ENCODE peak calls at places on chromosomes 5 and 9, in ten cellular contexts. One of them, this sample, is unnamed.

GRCh38 chr5:1786621-1787471 is 12.8 kb downstream of the MRPL36 start:
- DNase-seq in spleen: peak
- DNase-seq in ovary: no peak
- DNase-seq in A549: no peak
- DNase-seq in stomach: no peak
- DNase-seq in adrenal gland: no peak
- DNase-seq in tibial nerve: no peak
- DNase-seq in heart left ventricle: no peak
- DNase-seq in IMR-90: no peak
- DNase-seq in Peyer's patch: peak
- DNase-seq in this sample: no peak

GRCh38 chr5:572398-573019 is 39.6 kb upstream of the CEP72 start:
- DNase-seq in adrenal gland: no peak
- DNase-seq in heart left ventricle: no peak
- DNase-seq in tibial nerve: no peak
- DNase-seq in ovary: no peak
- DNase-seq in A549: no peak
- DNase-seq in IMR-90: no peak
- DNase-seq in Peyer's patch: peak
- DNase-seq in spleen: no peak
- DNase-seq in stomach: no peak
- DNase-seq in this sample: no peak

GRCh38 chr5:56525117-56525516 is 290.2 kb upstream of the MAP3K1 start:
- DNase-seq in tibial nerve: no peak
- DNase-seq in Peyer's patch: no peak
- DNase-seq in stomach: peak
- DNase-seq in spleen: no peak
- DNase-seq in heart left ventricle: no peak
- DNase-seq in adrenal gland: peak
- DNase-seq in ovary: no peak
- DNase-seq in IMR-90: peak
- DNase-seq in A549: peak
- DNase-seq in this sample: no peak

GRCh38 chr5:130222638-130223037 is 318.4 kb downstream of the CHSY3 start:
- DNase-seq in tibial nerve: no peak
- DNase-seq in Peyer's patch: no peak
- DNase-seq in A549: no peak
- DNase-seq in spleen: no peak
- DNase-seq in heart left ventricle: no peak
- DNase-seq in IMR-90: no peak
- DNase-seq in ovary: no peak
- DNase-seq in adrenal gland: no peak
- DNase-seq in stomach: no peak
- DNase-seq in this sample: no peak

GRCh38 chr9:19229725-19230355 is 653 bp upstream of the DENND4C start:
- DNase-seq in stomach: no peak
- DNase-seq in ovary: no peak
- DNase-seq in adrenal gland: peak
- DNase-seq in spleen: peak
- DNase-seq in tibial nerve: peak
- DNase-seq in heart left ventricle: peak
- DNase-seq in A549: peak
- DNase-seq in IMR-90: no peak
- DNase-seq in Peyer's patch: peak
- DNase-seq in this sample: peak

GRCh38 chr5:15734058-15734457 is 234.1 kb downstream of the FBXL7 start:
- DNase-seq in adrenal gland: peak
- DNase-seq in stomach: no peak
- DNase-seq in spleen: no peak
- DNase-seq in A549: no peak
- DNase-seq in ovary: no peak
- DNase-seq in Peyer's patch: no peak
- DNase-seq in heart left ventricle: no peak
- DNase-seq in IMR-90: no peak
- DNase-seq in tibial nerve: no peak
- DNase-seq in this sample: no peak

GRCh38 chr9:126809068-126809467 is 4.2 kb downstream of the ZBTB43 start:
- DNase-seq in Peyer's patch: no peak
- DNase-seq in IMR-90: peak
- DNase-seq in spleen: no peak
- DNase-seq in heart left ventricle: no peak
- DNase-seq in A549: no peak
- DNase-seq in adrenal gland: no peak
- DNase-seq in tibial nerve: no peak
- DNase-seq in ovary: no peak
- DNase-seq in stomach: no peak
- DNase-seq in this sample: no peak

GRCh38 chr5:72234265-72234700 is 85.8 kb downstream of the MRPS27 start:
- DNase-seq in Peyer's patch: no peak
- DNase-seq in heart left ventricle: no peak
- DNase-seq in A549: no peak
- DNase-seq in stomach: no peak
- DNase-seq in IMR-90: peak
- DNase-seq in tibial nerve: no peak
- DNase-seq in spleen: no peak
- DNase-seq in adrenal gland: no peak
- DNase-seq in ovary: no peak
- DNase-seq in this sample: no peak

GRCh38 chr9:15541862-15542261 is 11.0 kb upstream of the CCDC171 start:
- DNase-seq in IMR-90: peak
- DNase-seq in A549: no peak
- DNase-seq in spleen: no peak
- DNase-seq in tibial nerve: no peak
- DNase-seq in adrenal gland: no peak
- DNase-seq in heart left ventricle: no peak
- DNase-seq in Peyer's patch: no peak
- DNase-seq in stomach: no peak
- DNase-seq in ovary: no peak
- DNase-seq in this sample: no peak

GRCh38 chr9:134689320-134690181 is 47.9 kb downstream of the COL5A1 start:
- DNase-seq in ovary: peak
- DNase-seq in stomach: peak
- DNase-seq in spleen: peak
- DNase-seq in Peyer's patch: peak
- DNase-seq in heart left ventricle: peak
- DNase-seq in tibial nerve: peak
- DNase-seq in A549: peak
- DNase-seq in adrenal gland: peak
- DNase-seq in IMR-90: peak
- DNase-seq in this sample: peak

GRCh38 chr9:95773061-95773433 is 102.4 kb upstream of the ERCC6L2 start:
- DNase-seq in ovary: no peak
- DNase-seq in A549: no peak
- DNase-seq in heart left ventricle: no peak
- DNase-seq in stomach: no peak
- DNase-seq in tibial nerve: no peak
- DNase-seq in spleen: no peak
- DNase-seq in Peyer's patch: no peak
- DNase-seq in adrenal gland: no peak
- DNase-seq in IMR-90: peak
- DNase-seq in this sample: no peak

GRCh38 chr5:55218966-55219365 is 8.1 kb downstream of the MCIDAS start:
- DNase-seq in A549: no peak
- DNase-seq in IMR-90: no peak
- DNase-seq in tibial nerve: no peak
- DNase-seq in adrenal gland: no peak
- DNase-seq in Peyer's patch: peak
- DNase-seq in spleen: no peak
- DNase-seq in heart left ventricle: no peak
- DNase-seq in stomach: peak
- DNase-seq in ovary: no peak
- DNase-seq in this sample: peak

GRCh38 chr5:109997191-109997590 is 307.5 kb downstream of the MAN2A1 start:
- DNase-seq in stomach: no peak
- DNase-seq in A549: no peak
- DNase-seq in Peyer's patch: no peak
- DNase-seq in tibial nerve: no peak
- DNase-seq in adrenal gland: no peak
- DNase-seq in ovary: no peak
- DNase-seq in IMR-90: no peak
- DNase-seq in spleen: no peak
- DNase-seq in heart left ventricle: no peak
- DNase-seq in this sample: no peak

GRCh38 chr5:135576075-135576599 is 2.7 kb downstream of the CXCL14 start:
- DNase-seq in stomach: no peak
- DNase-seq in A549: no peak
- DNase-seq in ovary: no peak
- DNase-seq in Peyer's patch: no peak
- DNase-seq in spleen: no peak
- DNase-seq in adrenal gland: no peak
- DNase-seq in IMR-90: peak
- DNase-seq in heart left ventricle: no peak
- DNase-seq in tibial nerve: no peak
- DNase-seq in this sample: no peak

DNA sequence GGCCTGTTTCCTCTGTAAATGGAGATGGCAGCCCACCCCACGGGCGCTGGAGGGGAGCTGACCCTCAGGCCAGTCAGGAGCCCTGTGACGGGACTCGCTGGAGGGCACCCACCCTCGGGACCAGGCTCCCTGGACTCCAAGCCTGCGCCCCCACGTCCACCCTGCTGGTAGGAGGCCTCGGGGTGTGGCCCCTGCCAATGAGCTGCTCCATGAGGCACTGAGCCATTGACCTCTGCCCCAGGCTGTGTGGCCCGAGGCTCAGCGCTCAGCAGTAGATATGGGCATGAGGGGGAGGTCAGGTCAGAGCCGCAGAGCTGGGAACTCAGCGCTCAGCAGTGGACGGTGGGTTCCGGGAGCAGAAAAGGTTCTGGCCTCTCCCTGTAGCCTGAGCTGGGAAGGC is 52.3 kb upstream of the EGFL7 start:
- DNase-seq in A549: no peak
- DNase-seq in heart left ventricle: no peak
- DNase-seq in spleen: no peak
- DNase-seq in IMR-90: no peak
- DNase-seq in Peyer's patch: no peak
- DNase-seq in ovary: no peak
- DNase-seq in tibial nerve: no peak
- DNase-seq in stomach: no peak
- DNase-seq in adrenal gland: no peak
- DNase-seq in this sample: no peak
- TF ChIP-seq POLR2A in A549: no peak
- TF ChIP-seq POLR2A in heart left ventricle: no peak
- TF ChIP-seq POLR2A in spleen: no peak
- TF ChIP-seq POLR2A in IMR-90: no peak
- TF ChIP-seq POLR2A in Peyer's patch: no peak
- TF ChIP-seq POLR2A in ovary: no peak
- TF ChIP-seq POLR2A in tibial nerve: no peak
- TF ChIP-seq POLR2A in stomach: no peak
- TF ChIP-seq POLR2A in adrenal gland: no peak
- TF ChIP-seq POLR2A in this sample: no peak

GRCh38 chr9:109765821-109766220 is 14.2 kb upstream of the PALM2AKAP2 start:
- DNase-seq in stomach: no peak
- DNase-seq in adrenal gland: no peak
- DNase-seq in Peyer's patch: no peak
- DNase-seq in IMR-90: no peak
- DNase-seq in ovary: no peak
- DNase-seq in tibial nerve: no peak
- DNase-seq in spleen: no peak
- DNase-seq in A549: no peak
- DNase-seq in heart left ventricle: no peak
- DNase-seq in this sample: no peak
- TF ChIP-seq POLR2A in stomach: no peak
- TF ChIP-seq POLR2A in adrenal gland: no peak
- TF ChIP-seq POLR2A in Peyer's patch: no peak
- TF ChIP-seq POLR2A in IMR-90: no peak
- TF ChIP-seq POLR2A in ovary: no peak
- TF ChIP-seq POLR2A in tibial nerve: no peak
- TF ChIP-seq POLR2A in spleen: no peak
- TF ChIP-seq POLR2A in A549: no peak
- TF ChIP-seq POLR2A in heart left ventricle: no peak
- TF ChIP-seq POLR2A in this sample: no peak

GRCh38 chr9:101449071-101449721 is 13.6 kb upstream of the ALDOB start:
- DNase-seq in spleen: peak
- DNase-seq in ovary: peak
- DNase-seq in tibial nerve: peak
- DNase-seq in stomach: peak
- DNase-seq in heart left ventricle: peak
- DNase-seq in A549: peak
- DNase-seq in adrenal gland: peak
- DNase-seq in Peyer's patch: peak
- DNase-seq in IMR-90: peak
- DNase-seq in this sample: peak
- TF ChIP-seq POLR2A in spleen: no peak
- TF ChIP-seq POLR2A in ovary: no peak
- TF ChIP-seq POLR2A in tibial nerve: no peak
- TF ChIP-seq POLR2A in stomach: no peak
- TF ChIP-seq POLR2A in heart left ventricle: no peak
- TF ChIP-seq POLR2A in A549: no peak
- TF ChIP-seq POLR2A in adrenal gland: peak
- TF ChIP-seq POLR2A in Peyer's patch: peak
- TF ChIP-seq POLR2A in IMR-90: no peak
- TF ChIP-seq POLR2A in this sample: no peak

GRCh38 chr5:117431091-117431490 is 856.5 kb upstream of the SEMA6A start:
- DNase-seq in ovary: no peak
- DNase-seq in A549: no peak
- DNase-seq in adrenal gland: no peak
- DNase-seq in Peyer's patch: no peak
- DNase-seq in IMR-90: no peak
- DNase-seq in spleen: no peak
- DNase-seq in tibial nerve: no peak
- DNase-seq in stomach: no peak
- DNase-seq in heart left ventricle: no peak
- DNase-seq in this sample: no peak

GRCh38 chr5:117434266-117434665 is 859.6 kb upstream of the SEMA6A start:
- DNase-seq in Peyer's patch: no peak
- DNase-seq in spleen: no peak
- DNase-seq in ovary: no peak
- DNase-seq in adrenal gland: no peak
- DNase-seq in stomach: no peak
- DNase-seq in IMR-90: no peak
- DNase-seq in heart left ventricle: no peak
- DNase-seq in A549: no peak
- DNase-seq in tibial nerve: no peak
- DNase-seq in this sample: no peak

GRCh38 chr5:117433841-117434240 is 859.2 kb upstream of the SEMA6A start:
- DNase-seq in adrenal gland: no peak
- DNase-seq in Peyer's patch: no peak
- DNase-seq in spleen: no peak
- DNase-seq in heart left ventricle: no peak
- DNase-seq in A549: no peak
- DNase-seq in stomach: no peak
- DNase-seq in ovary: no peak
- DNase-seq in tibial nerve: no peak
- DNase-seq in IMR-90: no peak
- DNase-seq in this sample: no peak

GRCh38 chr5:117435203-117435602 is 860.6 kb upstream of the SEMA6A start:
- DNase-seq in ovary: no peak
- DNase-seq in heart left ventricle: no peak
- DNase-seq in adrenal gland: no peak
- DNase-seq in spleen: no peak
- DNase-seq in tibial nerve: no peak
- DNase-seq in IMR-90: no peak
- DNase-seq in Peyer's patch: no peak
- DNase-seq in A549: no peak
- DNase-seq in stomach: no peak
- DNase-seq in this sample: no peak

DNA sequence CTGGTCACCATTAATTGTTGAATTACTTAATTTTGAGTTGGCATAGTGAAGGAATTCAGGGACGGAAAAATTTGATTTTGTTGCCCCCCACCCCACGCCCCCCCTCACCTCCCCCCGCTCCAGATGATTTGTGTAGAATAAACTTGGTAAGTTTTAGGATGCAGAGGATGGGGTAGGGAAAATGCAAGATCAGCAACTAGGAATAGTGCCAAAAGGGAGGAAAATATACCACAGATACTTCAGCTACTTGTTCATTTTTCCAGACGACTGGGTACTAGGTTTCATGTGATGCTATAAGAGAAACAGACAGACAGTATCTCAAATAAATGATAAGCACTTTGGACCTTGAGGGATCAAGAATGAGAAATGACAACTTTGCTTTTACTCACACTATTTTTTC is 862.2 kb upstream of the SEMA6A start:
- DNase-seq in stomach: no peak
- DNase-seq in A549: no peak
- DNase-seq in IMR-90: no peak
- DNase-seq in Peyer's patch: no peak
- DNase-seq in adrenal gland: no peak
- DNase-seq in ovary: no peak
- DNase-seq in heart left ventricle: no peak
- DNase-seq in tibial nerve: no peak
- DNase-seq in spleen: no peak
- DNase-seq in this sample: no peak
- TF ChIP-seq POLR2A in stomach: no peak
- TF ChIP-seq POLR2A in A549: no peak
- TF ChIP-seq POLR2A in IMR-90: no peak
- TF ChIP-seq POLR2A in Peyer's patch: no peak
- TF ChIP-seq POLR2A in adrenal gland: no peak
- TF ChIP-seq POLR2A in ovary: no peak
- TF ChIP-seq POLR2A in heart left ventricle: no peak
- TF ChIP-seq POLR2A in tibial nerve: no peak
- TF ChIP-seq POLR2A in spleen: no peak
- TF ChIP-seq POLR2A in this sample: no peak